ENCODE peak calls at places on chromosomes 5 and 9, in eight cellular contexts. Y is AG09309, P is SW 1271, R is astrocyte of the hippocampus, V is mucosa of gallbladder, X is EH, E is left ventricle myocardium inferior, B is tibial artery. Q is an unnamed sample.
A peak's percentile ranks its signal among the peaks of the same experiment; 100 is the strongest.

GRCh38 chr5:154325566-154325965 is 120.2 kb upstream of the SAP30L start:
- DNase-seq in E (no peak), P (no peak), B (no peak), V (no peak), X (peak; percentile 19), Y (no peak), R (no peak), Q (no peak)

GRCh38 chr5:134551891-134552290 is 26.4 kb downstream of the JADE2 start:
- DNase-seq in B (no peak), E (no peak), V (no peak), R (no peak), Y (no peak), P (no peak), X (peak; percentile 58), Q (no peak)

GRCh38 chr9:37029304-37029775 is 4.7 kb downstream of the PAX5 start:
- DNase-seq in E (no peak), X (no peak), P (no peak), R (no peak), Y (no peak), B (no peak), V (no peak), Q (no peak)

GRCh38 chr9:128193469-128194096 is 2.2 kb upstream of the CIZ1 start:
- DNase-seq in B (no peak), Y (no peak), E (no peak), V (no peak), R (no peak), X (no peak), P (no peak), Q (no peak)

GRCh38 chr9:116516456-116516855 is 170.6 kb upstream of the TRIM32 start:
- DNase-seq in V (no peak), R (no peak), X (peak; percentile 15), Y (no peak), E (no peak), B (no peak), P (no peak), Q (no peak)

GRCh38 chr9:6630502-6631206 is 14.9 kb downstream of the GLDC start:
- DNase-seq in R (no peak), V (no peak), Y (no peak), E (no peak), X (no peak), B (no peak), P (no peak), Q (no peak)

GRCh38 chr5:151523335-151523734 is 67.8 kb downstream of the FAT2 start:
- DNase-seq in X (peak; percentile 60), V (no peak), P (peak; percentile 45), Y (peak; percentile 14), E (no peak), R (peak; percentile 20), B (no peak), Q (peak; percentile 1)

GRCh38 chr9:84782228-84782866 is 112.8 kb downstream of the NTRK2 start:
- DNase-seq in Y (no peak), X (peak; percentile 65), R (peak; percentile 57), V (no peak), P (no peak), B (no peak), E (no peak), Q (no peak)

GRCh38 chr5:98941131-98941883 is 12.5 kb upstream of the CHD1 start:
- DNase-seq in R (no peak), B (no peak), V (no peak), P (no peak), E (no peak), Y (no peak), X (no peak), Q (no peak)

GRCh38 chr9:108761530-108762347 is 94.0 kb downstream of the ACTL7B start:
- DNase-seq in V (peak; percentile 53), B (peak; percentile 64), P (peak; percentile 68), R (peak; percentile 74), E (peak; percentile 28), Y (no peak), X (peak; percentile 76), Q (no peak)

GRCh38 chr5:145072880-145073279 is 762.3 kb downstream of the PRELID2 start:
- DNase-seq in P (no peak), X (no peak), V (no peak), R (peak; percentile 43), E (no peak), Y (no peak), B (no peak), Q (no peak)

GRCh38 chr5:176793343-176793699 is 17.0 kb upstream of the UNC5A start:
- DNase-seq in E (no peak), R (no peak), X (no peak), B (no peak), Y (no peak), P (no peak), V (no peak), Q (no peak)

GRCh38 chr5:41763096-41763495 is 107.1 kb downstream of the OXCT1 start:
- DNase-seq in V (no peak), R (peak; percentile 70), B (no peak), P (no peak), Y (peak; percentile 21), E (no peak), X (peak; percentile 75), Q (no peak)

GRCh38 chr5:58999804-59000595 is 417.1 kb downstream of the RAB3C start:
- DNase-seq in X (no peak), V (no peak), B (no peak), Y (no peak), P (no peak), E (no peak), R (peak; percentile 93), Q (no peak)

GRCh38 chr9:127520941-127521918 is 69.9 kb downstream of the LRSAM1 start:
- DNase-seq in P (peak; percentile 99), X (peak; percentile 97), E (no peak), Y (no peak), B (no peak), R (peak; percentile 89), V (peak; percentile 56), Q (no peak)

GRCh38 chr5:80193421-80193820 is 62.4 kb downstream of the SERINC5 start:
- DNase-seq in X (no peak), E (no peak), V (no peak), Y (no peak), B (no peak), P (no peak), R (peak; percentile 29), Q (no peak)

GRCh38 chr5:159156839-159157238 is 52.5 kb downstream of the RNF145 start:
- DNase-seq in X (peak; percentile 76), B (no peak), R (peak; percentile 84), E (no peak), V (peak; percentile 52), P (peak; percentile 81), Y (peak; percentile 40), Q (peak; percentile 67)

GRCh38 chr5:81942746-81943145 is 29.1 kb upstream of the ATG10 start:
- DNase-seq in V (no peak), R (no peak), P (no peak), Y (no peak), B (no peak), E (no peak), X (no peak), Q (no peak)

GRCh38 chr9:26975728-26976707 is 19.8 kb downstream of the IFT74 start:
- DNase-seq in E (no peak), V (peak; percentile 23), Y (no peak), X (peak; percentile 61), R (peak; percentile 33), B (no peak), P (peak; percentile 1), Q (no peak)

GRCh38 chr5:30413540-30413939 is 779.9 kb upstream of the CDH6 start:
- DNase-seq in B (no peak), X (no peak), Y (no peak), R (no peak), E (no peak), P (no peak), V (no peak), Q (no peak)

GRCh38 chr5:68661237-68661636 is 432.6 kb upstream of the SLC30A5 start:
- DNase-seq in P (peak; percentile 21), E (no peak), Y (no peak), X (peak; percentile 57), V (no peak), R (no peak), B (no peak), Q (no peak)

GRCh38 chr5:91059409-91059808 is 323.7 kb downstream of the ARRDC3 start:
- DNase-seq in B (no peak), Y (no peak), X (no peak), V (no peak), E (no peak), P (no peak), R (no peak), Q (no peak)

GRCh38 chr9:27591093-27591492 is 17.8 kb upstream of the C9orf72 start:
- DNase-seq in B (no peak), X (no peak), V (no peak), R (no peak), E (no peak), Y (no peak), P (no peak), Q (no peak)

GRCh38 chr5:134132372-134133212 is 18.1 kb downstream of the TCF7 start:
- DNase-seq in R (no peak), B (peak; percentile 11), E (peak; percentile 9), V (no peak), X (no peak), P (no peak), Y (no peak), Q (no peak)

GRCh38 chr9:114098660-114099522 is at the start of gene KIF12:
- DNase-seq in Y (no peak), E (no peak), R (peak; percentile 37), V (peak; percentile 88), P (no peak), X (no peak), B (no peak), Q (no peak)

Q was measured in amniotic stem cell.